ENCODE peak calls at places on chromosomes 7 and 10, in six cellular contexts. Z, Q, I, P, V and F are unnamed samples.

GRCh38 chr10:114868801-114869200 is 47.2 kb downstream of the FHIP2A start:
- DNase-seq in Z (peak; percentile 31), V (no peak), I (peak; percentile 75), Q (no peak), P (no peak), F (peak; percentile 53)

GRCh38 chr10:110864662-110865140 is 7.0 kb upstream of the PDCD4 start:
- DNase-seq in I (peak; percentile 18), V (no peak), Q (no peak), P (no peak), Z (no peak), F (no peak)

GRCh38 chr10:75062191-75062849 is 49.1 kb upstream of the SAMD8 start:
- DNase-seq in V (no peak), P (no peak), I (peak; percentile 7), Z (peak; percentile 83), Q (no peak), F (peak; percentile 98)

GRCh38 chr10:90577569-90577968 is 280.3 kb downstream of the HTR7 start:
- DNase-seq in Q (no peak), Z (no peak), P (no peak), V (no peak), I (no peak), F (no peak)

GRCh38 chr10:104631946-104632345 is 9.1 kb upstream of the SORCS3 start:
- DNase-seq in P (no peak), Z (no peak), I (no peak), V (no peak), Q (no peak), F (no peak)

GRCh38 chr7:75915416-75916156 is 631 bp downstream of the POR start:
- DNase-seq in Q (peak; percentile 41), Z (no peak), V (peak; percentile 65), I (peak; percentile 52), P (peak; percentile 26), F (peak; percentile 29)

GRCh38 chr10:57351076-57351475 is 916.6 kb downstream of the IPMK start:
- DNase-seq in Q (no peak), Z (no peak), V (no peak), P (no peak), I (no peak), F (no peak)

GRCh38 chr10:3874988-3875841 is 90.2 kb upstream of the KLF6 start:
- DNase-seq in I (no peak), V (no peak), Z (no peak), Q (no peak), P (no peak), F (no peak)

GRCh38 chr10:95755511-95756004 is 405 bp upstream of the ENTPD1 start:
- DNase-seq in V (peak; percentile 50), Z (no peak), I (peak; percentile 61), P (peak; percentile 21), Q (peak; percentile 55), F (no peak)

GRCh38 chr10:102157224-102157623 is 5.0 kb downstream of the NOLC1 start:
- DNase-seq in P (no peak), I (no peak), Q (no peak), Z (no peak), V (no peak), F (no peak)

GRCh38 chr10:113128450-113129105 is 178.5 kb downstream of the TCF7L2 start:
- DNase-seq in I (peak; percentile 22), V (no peak), Q (no peak), P (no peak), Z (no peak), F (peak; percentile 41)

GRCh38 chr10:113129117-113129516 is 179.1 kb downstream of the TCF7L2 start:
- DNase-seq in Q (no peak), P (no peak), I (no peak), Z (no peak), V (no peak), F (no peak)

GRCh38 chr10:113122947-113123346 is 172.9 kb downstream of the TCF7L2 start:
- DNase-seq in P (no peak), V (no peak), I (no peak), Q (no peak), Z (no peak), F (no peak)

GRCh38 chr10:113127285-113128283 is 177.5 kb downstream of the TCF7L2 start:
- DNase-seq in I (peak; percentile 49), Q (no peak), Z (no peak), V (no peak), P (no peak), F (peak; percentile 53)

GRCh38 chr10:113126506-113127192 is 176.6 kb downstream of the TCF7L2 start:
- DNase-seq in P (peak; percentile 76), Z (peak; percentile 66), I (peak; percentile 81), Q (peak; percentile 76), V (peak; percentile 74), F (peak; percentile 77)
- H3K4me3 ChIP-seq in P (no peak overlapping the region), Z (peak overlapping the region; percentile 41), I (peak overlapping the region; percentile 57), Q (no peak overlapping the region), V (no peak overlapping the region), F (peak overlapping the region; percentile 59)

GRCh38 chr7:94509879-94510581 is 421 bp downstream of the CASD1 start:
- DNase-seq in Z (peak; percentile 67), I (peak; percentile 62), P (peak; percentile 80), V (peak; percentile 87), Q (peak; percentile 69), F (peak; percentile 55)
- TF ChIP-seq CTCF in Z (peak; percentile 44), I (peak; percentile 43), P (no peak), V (no peak), Q (no peak), F (no peak)

GRCh38 chr10:11144626-11145497 is 127.2 kb downstream of the CELF2 start:
- DNase-seq in Q (no peak), P (no peak), Z (no peak), V (no peak), I (no peak), F (no peak)
- H3K4me3 ChIP-seq in Q (no peak overlapping the region), P (no peak overlapping the region), Z (no peak overlapping the region), V (no peak overlapping the region), I (no peak overlapping the region), F (no peak overlapping the region)

GRCh38 chr10:127524869-127525268 is 24.2 kb upstream of the NPS start:
- DNase-seq in I (no peak), V (no peak), Q (no peak), P (no peak), Z (no peak), F (peak; percentile 3)

GRCh38 chr10:127522298-127522697 is 26.8 kb upstream of the NPS start:
- DNase-seq in P (no peak), Z (no peak), Q (no peak), V (no peak), I (no peak), F (no peak)

GRCh38 chr10:127525686-127526085 is 23.4 kb upstream of the NPS start:
- DNase-seq in Z (no peak), V (no peak), Q (no peak), I (no peak), P (no peak), F (no peak)

GRCh38 chr10:127527320-127527719 is 21.8 kb upstream of the NPS start:
- DNase-seq in P (no peak), Z (no peak), I (no peak), Q (no peak), V (no peak), F (no peak)

GRCh38 chr10:127524229-127524628 is 24.9 kb upstream of the NPS start:
- DNase-seq in I (no peak), Z (no peak), Q (no peak), V (no peak), P (no peak), F (no peak)
- TF ChIP-seq CTCF in I (peak; percentile 17), Z (peak; percentile 1), Q (no peak), V (no peak), P (no peak), F (peak; percentile 3)

GRCh38 chr7:1029637-1030443 is 14.5 kb upstream of the GPR146 start:
- DNase-seq in Z (no peak), V (peak; percentile 55), P (no peak), I (no peak), Q (no peak), F (no peak)
- H3K4me3 ChIP-seq in Z (no peak overlapping the region), V (no peak overlapping the region), P (no peak overlapping the region), I (no peak overlapping the region), Q (no peak overlapping the region), F (no peak overlapping the region)

GRCh38 chr10:113326160-113327111 is 226.4 kb upstream of the HABP2 start:
- DNase-seq in P (no peak), V (no peak), Q (peak; percentile 42), I (peak; percentile 82), Z (peak; percentile 89), F (peak; percentile 88)
- TF ChIP-seq CTCF in P (no peak), V (no peak), Q (no peak), I (peak; percentile 48), Z (peak; percentile 35), F (peak; percentile 56)

DNA sequence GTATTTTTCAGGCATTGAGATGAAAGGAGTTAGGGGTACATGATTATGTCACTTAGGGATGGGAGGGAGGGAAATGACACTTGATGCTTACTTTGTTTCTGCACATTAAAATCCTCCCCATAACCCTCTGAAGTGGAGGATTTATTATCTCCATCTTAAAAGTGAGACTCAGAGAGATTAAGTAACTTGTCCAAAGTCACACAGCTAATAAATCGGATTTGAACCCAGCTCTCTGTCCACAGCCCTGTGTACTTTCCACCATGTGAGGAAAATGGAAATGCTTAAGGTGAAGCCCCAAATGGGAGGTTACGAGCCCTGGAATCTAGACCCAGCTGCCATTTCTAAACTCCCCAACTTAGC is 58.6 kb downstream of the HK1 start:
- DNase-seq in P (no peak), Z (no peak), Q (no peak), I (no peak), V (no peak), F (no peak)
- H3K4me3 ChIP-seq in P (no peak overlapping the region), Z (no peak overlapping the region), Q (no peak overlapping the region), I (no peak overlapping the region), V (no peak overlapping the region), F (no peak overlapping the region)

GRCh38 chr7:40502359-40502758 is 367.6 kb downstream of the SUGCT start:
- DNase-seq in V (no peak), Q (no peak), Z (no peak), I (no peak), P (no peak), F (no peak)

GRCh38 chr7:40506158-40506557 is 371.4 kb downstream of the SUGCT start:
- DNase-seq in Z (peak; percentile 17), V (no peak), Q (no peak), I (no peak), P (no peak), F (no peak)

GRCh38 chr7:40509301-40509700 is 374.5 kb downstream of the SUGCT start:
- DNase-seq in I (no peak), P (no peak), V (no peak), Z (no peak), Q (no peak), F (no peak)

DNA sequence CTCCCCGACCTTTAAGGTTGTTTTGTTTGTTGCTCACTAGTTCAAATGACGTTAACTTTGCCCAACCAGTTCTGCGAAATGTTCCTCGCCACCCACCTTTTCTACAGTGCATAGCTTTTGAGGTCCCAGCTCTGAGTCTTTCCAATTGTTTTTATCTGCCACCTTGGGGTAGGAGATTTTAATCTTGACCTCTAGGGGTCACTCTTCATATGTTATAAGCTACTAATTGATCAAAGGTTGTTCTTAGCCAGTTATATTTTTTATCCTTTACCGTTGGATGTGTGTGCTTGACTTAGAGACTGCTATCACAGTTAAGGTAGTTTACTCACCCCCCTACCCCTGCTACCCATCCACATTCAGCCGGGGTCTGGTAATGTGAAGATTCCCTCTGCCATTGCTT is 372.4 kb downstream of the SUGCT start:
- DNase-seq in V (no peak), P (no peak), Z (no peak), Q (no peak), I (peak; percentile 21), F (no peak)
- TF ChIP-seq CTCF in V (no peak), P (no peak), Z (no peak), Q (peak; percentile 19), I (no peak), F (no peak)